ENCODE peak calls at places on chromosomes 7 and 10, in four cellular contexts. O is H9, Q is HepG2, S is DND-41. Y is an unnamed sample.

GRCh38 chr10:77732213-77733003 is 94.8 kb upstream of the KCNMA1 start:
- DNase-seq in O (no peak), Q (no peak), S (no peak), Y (no peak)

GRCh38 chr7:23539494-23539907 is 7.7 kb upstream of the TRA2A start:
- DNase-seq in O (no peak), Q (no peak), S (peak), Y (peak)

GRCh38 chr10:72328045-72328828 is 26.5 kb downstream of the DNAJB12 start:
- DNase-seq in O (peak), Q (peak), S (peak), Y (peak)

GRCh38 chr7:88361357-88361756 is 54.7 kb upstream of the STEAP4 start:
- DNase-seq in O (no peak), Q (no peak), S (no peak), Y (no peak)

GRCh38 chr7:73954181-73954580 is 73.8 kb upstream of the ELN start:
- DNase-seq in O (no peak), Q (no peak), S (no peak), Y (no peak)

GRCh38 chr10:12566161-12567115 is 217.1 kb downstream of the CAMK1D start:
- DNase-seq in O (no peak), Q (no peak), S (no peak), Y (no peak)

GRCh38 chr7:5630670-5631069 is 150.8 kb downstream of the RNF216 start:
- DNase-seq in O (no peak), Q (no peak), S (no peak), Y (no peak)

GRCh38 chr7:26348987-26349809 is 57.5 kb downstream of the SNX10 start:
- DNase-seq in O (no peak), Q (no peak), S (no peak), Y (no peak)

DNA sequence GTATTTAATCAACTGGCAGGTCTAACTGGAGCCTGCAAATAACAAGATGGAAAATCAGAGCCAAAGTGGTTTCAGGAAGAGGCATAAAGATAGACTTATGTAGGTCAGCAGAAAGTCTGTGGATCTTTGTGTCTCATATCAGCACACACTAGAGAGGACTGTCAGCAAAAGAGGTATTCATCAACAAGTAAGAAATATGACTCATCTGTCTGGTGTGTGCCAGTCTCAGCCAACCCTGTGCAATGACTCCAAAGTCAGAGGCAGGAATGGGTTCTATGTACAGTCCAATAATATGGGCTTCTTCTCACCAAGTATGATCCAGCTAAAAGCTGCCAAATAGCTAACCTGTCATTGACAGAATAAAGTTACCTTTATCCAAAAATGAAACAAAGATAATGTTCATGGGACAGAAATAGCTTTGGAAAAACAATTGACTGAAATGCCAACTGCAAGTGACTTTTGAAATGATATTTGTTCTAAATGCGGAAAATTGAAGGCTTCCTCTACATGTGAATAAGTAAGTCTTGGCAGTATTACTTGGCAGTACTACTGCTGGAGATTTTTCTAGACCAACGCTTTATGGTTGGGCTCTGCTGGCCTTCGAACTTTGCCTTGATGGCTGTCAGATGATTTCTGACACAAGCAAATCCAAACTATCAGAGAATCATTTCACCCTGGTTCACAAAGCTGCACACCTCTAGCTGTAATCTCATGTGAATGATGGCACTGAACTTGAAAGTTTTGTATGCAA is 272.3 kb upstream of the SEMA3C start:
- DNase-seq in O (no peak), Q (peak), S (no peak), Y (no peak)
- H2AFZ ChIP-seq in O (no peak), Q (no peak), S (no peak), Y (no peak)

DNA sequence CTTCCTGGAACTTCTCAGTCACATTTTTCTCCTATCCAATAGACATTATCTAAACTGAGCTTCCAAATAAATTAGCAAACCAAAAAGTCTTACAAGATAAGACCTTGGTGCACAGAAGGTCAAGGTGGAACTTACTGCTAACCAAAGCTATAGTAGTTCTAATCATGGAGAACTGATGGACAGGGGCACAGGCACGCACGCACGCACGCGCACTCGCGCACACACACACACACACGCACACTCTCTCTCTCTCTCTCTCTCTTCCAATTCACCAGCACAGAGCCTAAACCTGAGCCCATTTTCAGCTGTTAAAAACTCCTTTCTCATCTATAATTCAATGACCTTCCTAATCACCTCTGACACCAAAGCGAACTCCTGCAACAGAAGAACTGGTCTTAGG is 7.5 kb downstream of the FGFR2 start:
- DNase-seq in O (no peak), Q (no peak), S (no peak), Y (no peak)
- H3K4me2 ChIP-seq in O (no peak), Q (no peak), S (no peak), Y (no peak)

GRCh38 chr7:82511542-82511941 is 68.0 kb upstream of the CACNA2D1 start:
- DNase-seq in O (no peak), Q (no peak), S (no peak), Y (no peak)

GRCh38 chr7:82521906-82522445 is 78.4 kb upstream of the CACNA2D1 start:
- DNase-seq in O (no peak), Q (no peak), S (no peak), Y (no peak)

DNA sequence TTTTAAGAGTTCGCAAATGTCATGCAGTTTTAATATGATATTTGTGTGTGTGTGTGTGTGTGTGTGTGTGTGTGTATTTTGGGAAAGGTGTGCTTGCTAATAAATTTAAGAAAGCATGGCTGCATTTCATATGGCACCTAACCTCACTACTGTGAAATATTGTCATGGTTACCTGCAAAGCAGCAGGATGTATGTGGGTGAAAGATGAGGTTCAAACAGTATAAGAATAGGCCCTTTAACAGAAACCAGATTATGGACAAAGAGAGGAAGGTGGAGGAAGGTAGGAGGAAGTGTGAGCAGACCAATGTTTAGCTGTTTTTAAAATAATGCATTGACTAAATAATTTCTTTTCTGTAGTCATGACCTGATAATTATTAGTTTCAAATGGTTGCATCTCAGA is 73.5 kb upstream of the CACNA2D1 start:
- DNase-seq in O (no peak), Q (no peak), S (no peak), Y (no peak)
- H2AFZ ChIP-seq in O (no peak), Q (no peak), S (no peak), Y (no peak)

DNA sequence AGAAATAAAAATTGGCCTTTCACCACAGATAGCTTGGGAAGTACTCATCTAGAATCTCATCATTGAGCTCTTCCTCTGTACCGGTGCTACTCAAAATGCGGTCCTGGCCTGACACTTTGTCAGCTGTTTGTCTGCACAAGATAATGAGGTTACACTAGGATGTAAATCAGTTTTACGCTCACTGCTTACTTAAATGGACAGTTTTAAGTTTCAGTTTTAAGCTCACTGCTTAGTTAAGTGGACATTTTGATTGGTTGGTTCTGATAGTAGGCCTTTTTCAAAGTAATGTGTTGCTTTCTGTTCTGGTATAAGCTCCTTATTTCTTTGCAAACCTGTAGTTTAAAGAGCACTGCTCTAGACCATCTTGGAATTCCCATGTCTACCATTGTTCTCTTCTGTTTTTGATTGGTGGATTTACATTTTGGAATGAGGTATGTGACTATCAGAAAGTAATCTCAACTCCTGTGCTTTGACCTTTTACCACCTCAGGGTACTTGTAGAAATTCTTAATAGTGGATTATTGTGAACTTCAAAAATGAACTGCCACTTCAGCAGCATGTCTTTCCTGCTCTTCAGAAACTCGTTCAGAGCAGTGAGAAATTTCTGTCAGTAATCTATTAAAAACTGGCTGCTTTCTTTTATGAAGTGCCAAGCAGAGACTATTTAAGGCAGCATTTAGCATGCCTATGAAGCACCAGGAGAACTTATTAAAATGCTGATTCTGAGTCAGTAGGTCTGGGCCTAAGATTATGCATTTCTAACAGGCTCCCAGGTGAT is 55.0 kb downstream of the C1GALT1 start:
- DNase-seq in O (no peak), Q (no peak), S (no peak), Y (no peak)
- H3K4me2 ChIP-seq in O (peak), Q (no peak), S (no peak), Y (no peak)

DNA sequence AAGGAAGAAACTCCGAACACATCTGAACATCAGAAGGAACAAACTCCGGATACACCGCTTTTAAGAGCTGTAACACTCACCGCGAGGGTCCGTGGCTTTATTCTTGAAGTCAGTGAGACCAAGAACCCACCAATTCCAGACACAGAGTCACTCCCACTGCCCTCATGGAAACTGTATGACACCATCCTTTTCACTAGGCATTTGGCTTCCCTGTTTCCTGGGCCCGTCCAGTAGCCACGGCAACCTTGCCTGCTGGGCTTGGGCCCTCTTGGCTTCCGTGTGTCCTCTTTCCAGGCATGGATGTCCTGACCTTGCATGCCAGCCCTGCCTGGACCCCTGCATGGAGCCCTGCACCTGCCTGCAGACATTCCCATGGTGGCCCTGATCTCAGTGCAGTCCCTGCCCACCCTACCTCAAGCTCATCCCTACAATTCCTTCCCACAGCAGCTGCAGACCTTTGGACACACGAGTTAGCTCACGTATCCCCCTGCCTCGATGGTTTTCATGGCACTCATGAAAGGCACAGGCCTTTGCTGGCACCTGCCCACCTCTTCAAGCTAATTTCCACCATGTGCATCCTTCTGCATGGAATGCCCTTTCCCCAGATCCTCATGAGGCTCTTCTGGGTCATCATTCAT is 6.7 kb downstream of the SH2D4B start:
- DNase-seq in O (no peak), Q (no peak), S (no peak), Y (no peak)
- H2AFZ ChIP-seq in O (no peak), Q (no peak), S (no peak), Y (no peak)

GRCh38 chr7:24825315-24825917 is 68.2 kb upstream of the GSDME start:
- DNase-seq in O (no peak), Q (no peak), S (no peak), Y (no peak)

GRCh38 chr7:24825931-24826661 is 68.8 kb upstream of the GSDME start:
- DNase-seq in O (peak), Q (peak), S (no peak), Y (no peak)

GRCh38 chr7:24827589-24827988 is 70.3 kb upstream of the GSDME start:
- DNase-seq in O (no peak), Q (no peak), S (no peak), Y (no peak)

GRCh38 chr7:24826662-24827020 is 69.4 kb upstream of the GSDME start:
- DNase-seq in O (no peak), Q (no peak), S (peak), Y (no peak)

DNA sequence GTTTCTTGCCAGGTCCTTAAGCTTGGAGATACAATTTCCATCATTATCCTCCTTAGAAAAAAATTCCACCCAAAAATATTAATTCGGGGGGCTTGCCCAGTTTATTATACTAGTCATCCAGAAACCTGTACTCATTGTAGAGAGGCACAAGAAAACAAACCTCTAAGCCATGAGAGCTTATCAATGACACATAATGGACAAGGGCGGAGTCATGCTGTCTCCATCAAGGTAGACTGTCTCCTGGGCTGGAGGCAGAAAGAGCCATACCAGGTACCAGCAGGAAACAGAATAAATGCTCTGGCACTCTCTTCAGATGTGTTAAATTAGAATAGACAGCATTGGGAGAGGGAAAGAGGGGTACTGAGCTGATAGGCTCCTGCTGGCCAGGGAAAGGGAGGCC is 69.8 kb upstream of the GSDME start:
- DNase-seq in O (no peak), Q (no peak), S (no peak), Y (no peak)
- H3K4me2 ChIP-seq in O (no peak), Q (peak), S (no peak), Y (no peak)

DNA sequence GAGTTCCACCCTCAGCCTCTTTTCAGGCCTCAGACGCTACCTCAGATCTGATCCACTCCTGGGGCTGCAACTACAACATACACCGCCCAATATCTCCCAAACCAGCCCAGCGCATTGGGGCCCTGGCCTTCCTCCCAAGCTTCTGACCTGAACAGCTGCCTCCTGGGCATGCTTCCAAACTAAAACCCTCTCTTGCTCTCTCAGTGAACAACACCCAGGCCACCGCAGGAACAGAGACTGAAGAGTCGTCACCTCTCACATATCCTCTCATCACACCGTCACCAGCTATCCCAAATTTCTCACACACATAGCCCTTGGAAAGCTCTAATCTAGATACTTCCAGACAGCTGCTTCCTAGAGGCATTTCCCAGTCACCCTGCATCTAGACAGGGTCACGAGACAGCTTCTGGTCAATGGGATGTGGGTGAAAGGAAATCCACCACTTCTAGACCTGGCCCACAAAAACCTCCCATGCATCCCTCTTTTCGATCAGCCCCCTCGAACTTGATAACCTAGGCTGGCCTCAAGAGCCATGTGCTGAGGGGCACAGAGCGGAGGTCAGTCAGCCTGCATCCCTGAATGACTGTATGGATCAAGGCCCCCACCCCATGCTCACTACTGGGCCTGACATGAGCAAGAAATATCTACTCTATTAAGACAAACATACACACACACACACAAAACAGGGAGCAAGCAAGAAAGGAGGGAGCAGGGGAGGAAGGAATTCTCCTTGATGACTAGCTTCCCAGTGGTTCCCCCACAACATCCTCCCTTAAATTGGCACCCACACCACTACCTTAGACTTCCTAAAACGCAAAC is 1.8 kb downstream of the PARP12 start:
- DNase-seq in O (no peak), Q (no peak), S (no peak), Y (no peak)
- H2AFZ ChIP-seq in O (no peak), Q (no peak), S (peak), Y (no peak)

GRCh38 chr7:92769361-92769633 is 67.1 kb downstream of the CDK6 start:
- DNase-seq in O (no peak), Q (no peak), S (no peak), Y (no peak)
- H3K4me2 ChIP-seq in O (no peak), Q (no peak), S (no peak), Y (no peak)

Y was measured in OCI-LY7.